ENCODE peak calls at places on chromosomes 12 and 14, in eight cellular contexts. D, H, V, L, K, O, C and R are unnamed samples. For H3K4me1, the result is how much of the 10 kb centered on the place peaks cover.

GRCh38 chr14:89384636-89385035 is 32.4 kb downstream of the FOXN3 start:
- DNase-seq in D (no peak), H (no peak), V (no peak), L (no peak), K (no peak), O (no peak), C (no peak), R (no peak)

GRCh38 chr14:64763801-64764511 is 59.7 kb downstream of the PLEKHG3 start:
- DNase-seq in D (no peak), H (no peak), V (no peak), L (no peak), K (no peak), O (peak), C (no peak), R (peak)

GRCh38 chr12:28578361-28578760 is 388.1 kb downstream of the CCDC91 start:
- DNase-seq in D (no peak), H (no peak), V (no peak), L (no peak), K (no peak), O (no peak), C (no peak), R (no peak)

GRCh38 chr12:24933694-24934407 is 15.1 kb downstream of the BCAT1 start:
- DNase-seq in D (no peak), H (peak), V (no peak), L (no peak), K (no peak), O (no peak), C (no peak), R (no peak)

GRCh38 chr14:51293149-51293925 is 53.3 kb downstream of the TMX1 start:
- DNase-seq in D (peak), H (peak), V (no peak), L (no peak), K (peak), O (peak), C (peak), R (peak)

GRCh38 chr14:68471029-68471963 is 321.6 kb downstream of the ZFP36L1 start:
- DNase-seq in D (no peak), H (peak), V (no peak), L (no peak), K (no peak), O (no peak), C (no peak), R (no peak)

GRCh38 chr14:68977137-68977740 is 1.9 kb downstream of the ACTN1 start:
- DNase-seq in D (no peak), H (peak), V (no peak), L (no peak), K (no peak), O (no peak), C (no peak), R (no peak)

GRCh38 chr14:104726600-104727451 is 2.8 kb downstream of the ADSS1 start:
- DNase-seq in D (no peak), H (no peak), V (no peak), L (no peak), K (no peak), O (no peak), C (no peak), R (no peak)

GRCh38 chr12:124397807-124398577 is 103.1 kb downstream of the RFLNA start:
- DNase-seq in D (no peak), H (peak), V (no peak), L (no peak), K (no peak), O (peak), C (no peak), R (peak)

GRCh38 chr12:25207883-25208282 is 12.8 kb downstream of the ETFRF1 start:
- DNase-seq in D (no peak), H (no peak), V (no peak), L (no peak), K (no peak), O (no peak), C (no peak), R (no peak)

GRCh38 chr12:100661300-100661951 is 87.9 kb downstream of the GAS2L3 start:
- DNase-seq in D (peak), H (no peak), V (no peak), L (no peak), K (no peak), O (no peak), C (no peak), R (no peak)

GRCh38 chr12:84856156-84856900 is 56.3 kb downstream of the SLC6A15 start:
- DNase-seq in D (peak), H (no peak), V (no peak), L (no peak), K (no peak), O (peak), C (no peak), R (no peak)

GRCh38 chr12:29561736-29562135 is 64.2 kb upstream of the OVCH1 start:
- DNase-seq in D (no peak), H (no peak), V (no peak), L (no peak), K (no peak), O (peak), C (no peak), R (no peak)

GRCh38 chr12:125797421-125798175 is 732.4 kb downstream of the AACS start:
- DNase-seq in D (no peak), H (no peak), V (no peak), L (no peak), K (no peak), O (no peak), C (no peak), R (no peak)

GRCh38 chr12:96034631-96035282 is 630 bp downstream of the LTA4H start:
- DNase-seq in D (peak), H (peak), V (no peak), L (no peak), K (no peak), O (peak), C (no peak), R (peak)

GRCh38 chr14:66514206-66514605 is 6.3 kb downstream of the GPHN start:
- DNase-seq in D (peak), H (no peak), V (no peak), L (no peak), K (no peak), O (peak), C (no peak), R (no peak)

GRCh38 chr12:113960030-113960429 is 6.1 kb downstream of the RBM19 start:
- DNase-seq in D (no peak), H (peak), V (no peak), L (no peak), K (no peak), O (no peak), C (no peak), R (no peak)

GRCh38 chr12:87428701-87429277 is 600.4 kb downstream of the C12orf50 start:
- DNase-seq in D (peak), H (no peak), V (no peak), L (no peak), K (no peak), O (peak), C (no peak), R (peak)

GRCh38 chr14:79986251-79986650 is 225.1 kb downstream of the DIO2 start:
- DNase-seq in D (no peak), H (no peak), V (no peak), L (no peak), K (no peak), O (no peak), C (no peak), R (no peak)

GRCh38 chr14:20732950-20733650 is 12.6 kb upstream of the EDDM3A start:
- DNase-seq in D (no peak), H (no peak), V (no peak), L (no peak), K (no peak), O (no peak), C (no peak), R (no peak)

GRCh38 chr12:57276935-57277563 is 26.1 kb upstream of the STAC3 start:
- DNase-seq in D (peak), H (no peak), V (no peak), L (no peak), K (no peak), O (peak), C (no peak), R (peak)

GRCh38 chr14:34682787-34683321 is 31.5 kb downstream of the CFL2 start:
- DNase-seq in D (no peak), H (no peak), V (no peak), L (no peak), K (no peak), O (peak), C (no peak), R (no peak)

GRCh38 chr14:68421116-68421515 is 371.8 kb downstream of the ZFP36L1 start:
- DNase-seq in D (no peak), H (no peak), V (no peak), L (no peak), K (no peak), O (no peak), C (no peak), R (no peak)

GRCh38 chr14:72780771-72781170 is 113.1 kb downstream of the DPF3 start:
- DNase-seq in D (no peak), H (no peak), V (no peak), L (no peak), K (no peak), O (peak), C (no peak), R (no peak)

GRCh38 chr12:75837700-75838099 is 193.9 kb downstream of the PHLDA1 start:
- DNase-seq in D (no peak), H (no peak), V (no peak), L (no peak), K (peak), O (peak), C (no peak), R (no peak)

GRCh38 chr14:90864741-90865140 is 48.5 kb upstream of the TTC7B start:
- DNase-seq in D (no peak), H (no peak), V (no peak), L (no peak), K (no peak), O (no peak), C (no peak), R (no peak)

GRCh38 chr12:127619869-127620769 is 646.9 kb upstream of the TMEM132C start:
- DNase-seq in D (no peak), H (no peak), V (no peak), L (no peak), K (no peak), O (no peak), C (no peak), R (no peak)

GRCh38 chr12:89731614-89732013 is 23.0 kb upstream of the ATP2B1 start:
- DNase-seq in D (peak), H (no peak), V (no peak), L (no peak), K (no peak), O (peak), C (no peak), R (peak)

GRCh38 chr12:77667101-77667500 is 163.6 kb upstream of the NAV3 start:
- DNase-seq in D (peak), H (no peak), V (no peak), L (no peak), K (no peak), O (peak), C (no peak), R (no peak)

DNA sequence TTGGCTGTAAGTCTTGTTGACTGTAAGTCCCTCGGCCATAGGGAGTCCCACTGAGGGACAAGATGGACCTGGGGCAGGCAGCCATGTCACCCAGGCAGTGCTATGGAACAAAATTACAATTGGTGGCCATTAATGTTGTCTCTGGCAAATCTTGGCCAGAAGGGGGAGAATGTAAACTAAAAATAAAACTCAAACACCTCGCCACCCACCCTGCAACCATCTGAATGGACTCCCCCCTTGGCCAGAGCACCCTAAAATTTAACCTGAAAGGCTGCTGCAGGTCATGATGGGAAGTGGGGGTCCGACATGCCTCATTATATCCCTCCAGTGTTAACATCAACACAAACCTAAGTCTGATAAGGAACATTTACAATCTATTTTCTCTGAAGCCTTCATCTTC is 8.2 kb downstream of the SLC22A17 start:
- DNase-seq in D (no peak), H (no peak), V (no peak), L (no peak), K (no peak), O (no peak), C (no peak), R (no peak)
- TF ChIP-seq CTCF in D (peak), H (no peak), V (no peak), L (no peak), K (no peak), O (no peak), C (no peak), R (no peak)

GRCh38 chr12:53479314-53479713 is 19.9 kb downstream of the MAP3K12 start:
- DNase-seq in D (no peak), H (no peak), V (no peak), L (no peak), K (no peak), O (no peak), C (no peak), R (no peak)

GRCh38 chr12:53476769-53477209 is 22.5 kb downstream of the MAP3K12 start:
- DNase-seq in D (no peak), H (no peak), V (no peak), L (no peak), K (no peak), O (no peak), C (no peak), R (peak)

GRCh38 chr12:53480425-53481107 is 18.7 kb downstream of the MAP3K12 start:
- DNase-seq in D (no peak), H (peak), V (no peak), L (no peak), K (no peak), O (no peak), C (no peak), R (no peak)

GRCh38 chr12:53481108-53481442 is 18.2 kb downstream of the MAP3K12 start:
- DNase-seq in D (no peak), H (no peak), V (no peak), L (no peak), K (no peak), O (no peak), C (no peak), R (no peak)

DNA sequence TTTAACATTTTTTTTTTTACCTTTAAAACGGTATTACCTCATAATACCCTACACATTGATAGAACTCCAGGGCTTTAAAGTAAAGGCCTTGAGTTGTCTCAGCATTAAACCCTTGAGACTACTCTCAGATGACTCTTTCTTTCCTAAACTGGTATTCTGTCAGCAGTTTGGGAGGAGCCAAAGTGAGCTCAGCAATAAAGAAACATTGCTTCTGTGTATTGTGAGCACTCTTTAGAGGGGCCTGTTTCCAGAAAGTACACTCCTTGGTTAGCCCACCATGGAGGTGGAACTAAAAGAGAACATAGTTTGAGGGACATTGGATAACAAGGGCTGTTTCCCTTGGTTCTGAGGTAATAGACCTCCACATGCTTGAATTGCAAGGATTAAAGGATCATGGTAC is 20.4 kb downstream of the MAP3K12 start:
- DNase-seq in D (no peak), H (no peak), V (no peak), L (no peak), K (no peak), O (no peak), C (no peak), R (no peak)
- H3K27ac ChIP-seq in D (no peak), H (no peak), V (no peak), L (peak), K (no peak), O (peak), C (peak), R (no peak)

GRCh38 chr12:1189163-1189562 is 198.1 kb downstream of the ERC1 start:
- DNase-seq in D (peak), H (no peak), V (no peak), L (no peak), K (no peak), O (no peak), C (no peak), R (no peak)

GRCh38 chr12:1179128-1179527 is 188.1 kb downstream of the ERC1 start:
- DNase-seq in D (no peak), H (no peak), V (no peak), L (no peak), K (no peak), O (no peak), C (no peak), R (no peak)

GRCh38 chr12:1185460-1186182 is 194.6 kb downstream of the ERC1 start:
- DNase-seq in D (no peak), H (no peak), V (no peak), L (no peak), K (no peak), O (no peak), C (no peak), R (no peak)

GRCh38 chr12:1186298-1186697 is 195.3 kb downstream of the ERC1 start:
- DNase-seq in D (no peak), H (no peak), V (no peak), L (no peak), K (no peak), O (no peak), C (no peak), R (no peak)

DNA sequence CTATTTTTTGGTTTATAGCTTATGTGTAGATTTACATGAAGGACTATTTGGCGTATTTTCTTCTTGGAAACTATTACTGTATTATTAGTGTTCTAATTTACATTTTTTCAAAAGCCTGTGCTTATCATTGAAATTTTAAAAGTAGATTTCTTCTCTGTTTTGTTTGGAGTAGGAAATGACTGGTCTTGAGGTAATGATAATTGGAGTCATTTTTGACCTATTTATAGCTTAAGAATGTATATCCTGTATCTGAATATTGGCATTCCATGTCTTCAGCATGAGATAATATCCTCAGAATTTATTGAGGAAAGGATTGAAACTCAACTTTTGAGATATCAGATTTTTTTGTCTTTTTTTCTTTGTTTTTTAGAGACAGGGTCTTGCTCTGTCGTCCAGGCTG is 193.4 kb downstream of the ERC1 start:
- DNase-seq in D (no peak), H (no peak), V (no peak), L (no peak), K (no peak), O (no peak), C (no peak), R (no peak)
- H3K4me1 ChIP-seq in D (under half), H (under half), V (under half), L (under half), K (under half), O (under half), C (under half), R (under half)

GRCh38 chr14:98433436-98433835 is 838.6 kb downstream of the BCL11B start:
- DNase-seq in D (no peak), H (no peak), V (no peak), L (no peak), K (no peak), O (no peak), C (no peak), R (no peak)
- TF ChIP-seq CTCF in D (no peak), H (no peak), V (no peak), L (no peak), K (no peak), O (no peak), C (no peak), R (no peak)

GRCh38 chr14:101057394-101057793 is 153.9 kb upstream of the RTL1 start:
- DNase-seq in D (no peak), H (no peak), V (no peak), L (no peak), K (no peak), O (no peak), C (no peak), R (no peak)

GRCh38 chr14:101054671-101055070 is 151.1 kb upstream of the RTL1 start:
- DNase-seq in D (no peak), H (no peak), V (no peak), L (no peak), K (no peak), O (no peak), C (peak), R (no peak)

GRCh38 chr14:101055776-101056374 is 152.4 kb upstream of the RTL1 start:
- DNase-seq in D (no peak), H (no peak), V (no peak), L (no peak), K (no peak), O (peak), C (peak), R (no peak)

GRCh38 chr14:101056446-101056845 is 152.9 kb upstream of the RTL1 start:
- DNase-seq in D (no peak), H (no peak), V (no peak), L (no peak), K (no peak), O (peak), C (no peak), R (no peak)

GRCh38 chr14:101055106-101055662 is 151.7 kb upstream of the RTL1 start:
- DNase-seq in D (no peak), H (no peak), V (no peak), L (no peak), K (no peak), O (no peak), C (peak), R (no peak)
- H3K27ac ChIP-seq in D (no peak), H (no peak), V (no peak), L (no peak), K (no peak), O (no peak), C (no peak), R (no peak)

GRCh38 chr12:5498081-5498480 is 66.2 kb downstream of the NTF3 start:
- DNase-seq in D (no peak), H (no peak), V (no peak), L (no peak), K (no peak), O (no peak), C (no peak), R (no peak)
- H3K4me1 ChIP-seq in D (under half), H (under half), V (half or more), L (under half), K (under half), O (under half), C (under half), R (under half)

GRCh38 chr14:45135181-45135580 is 549 bp upstream of the FANCM start:
- DNase-seq in D (no peak), H (no peak), V (no peak), L (no peak), K (peak), O (peak), C (no peak), R (no peak)
- TF ChIP-seq CTCF in D (no peak), H (no peak), V (no peak), L (no peak), K (no peak), O (no peak), C (no peak), R (no peak)

DNA sequence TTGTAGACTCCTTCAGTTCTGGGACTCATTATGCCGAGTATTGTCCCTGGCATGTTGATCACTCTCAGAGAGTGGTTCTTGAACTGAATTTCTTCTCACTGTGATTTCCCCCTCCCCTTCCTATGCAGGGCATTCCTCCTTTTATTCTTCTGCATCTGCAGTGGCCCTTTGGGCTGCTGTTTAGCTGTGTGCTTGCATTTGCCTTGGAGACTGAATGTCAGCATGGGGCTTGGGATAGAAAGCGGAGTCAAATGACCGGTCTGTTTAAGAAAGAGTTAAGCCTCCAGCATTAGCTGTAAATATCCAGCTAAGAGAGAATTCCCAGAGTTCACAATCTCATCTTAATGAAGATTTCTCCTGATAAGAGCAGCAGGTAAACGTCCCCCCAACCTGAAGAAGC is 65.6 kb upstream of the RMST start:
- DNase-seq in D (no peak), H (no peak), V (no peak), L (no peak), K (no peak), O (no peak), C (no peak), R (no peak)
- H3K27ac ChIP-seq in D (no peak), H (no peak), V (no peak), L (no peak), K (no peak), O (no peak), C (no peak), R (no peak)